ENCODE peak calls at places on chromosomes 11 and 22, in six cellular contexts. G is suprapubic skin; N is hepatocyte; E is naive thymus-derived CD8-positive, alpha-beta T cell; O is stimulated activated CD4-positive, alpha-beta T cell treated with anti-CD3 and anti-CD28 coated beads, Interleukin-4, amount 100 ng/mL, for 1 hour; J is M059J. L is an unnamed sample.

GRCh38 chr11:76634934-76635333 is 35.6 kb downstream of the LRRC32 start:
- DNase-seq in G (no peak), N (no peak), E (no peak), O (no peak), J (no peak), L (no peak)

GRCh38 chr11:63250162-63251050 is 7.0 kb upstream of the SLC22A25 start:
- DNase-seq in G (no peak), N (no peak), E (no peak), O (no peak), J (no peak), L (no peak)

GRCh38 chr11:127619946-127620345 is 619.4 kb upstream of the KIRREL3 start:
- DNase-seq in G (no peak), N (no peak), E (no peak), O (no peak), J (peak), L (no peak)

GRCh38 chr11:120210651-120211521 is at the start of gene OAF:
- DNase-seq in G (no peak), N (peak), E (peak), O (peak), J (peak), L (peak)

GRCh38 chr22:50271519-50271970 is 1.4 kb upstream of the MAPK11 start:
- DNase-seq in G (no peak), N (peak), E (peak), O (peak), J (peak), L (no peak)

GRCh38 chr11:73566422-73566821 is 31.5 kb downstream of the FAM168A start:
- DNase-seq in G (no peak), N (no peak), E (no peak), O (no peak), J (no peak), L (no peak)

GRCh38 chr11:69156673-69157155 is 979 bp downstream of the SMIM38 start:
- DNase-seq in G (no peak), N (peak), E (no peak), O (no peak), J (no peak), L (no peak)

GRCh38 chr11:102317768-102318103 is 452 bp downstream of the BIRC3 start:
- DNase-seq in G (no peak), N (no peak), E (no peak), O (no peak), J (peak), L (no peak)

GRCh38 chr11:65560555-65561418 is 2.6 kb upstream of the LTBP3 start:
- DNase-seq in G (no peak), N (peak), E (no peak), O (no peak), J (peak), L (no peak)

GRCh38 chr11:8083871-8084281 is 2.9 kb downstream of the TUB start:
- DNase-seq in G (no peak), N (no peak), E (no peak), O (no peak), J (no peak), L (peak)

GRCh38 chr11:112345166-112345565 is 84.5 kb upstream of the PLET1 start:
- DNase-seq in G (no peak), N (no peak), E (no peak), O (no peak), J (no peak), L (no peak)

GRCh38 chr11:107102692-107103463 is 84.6 kb upstream of the GUCY1A2 start:
- DNase-seq in G (no peak), N (no peak), E (no peak), O (no peak), J (no peak), L (no peak)

GRCh38 chr11:1487091-1487850 is 692 bp upstream of the MOB2 start:
- DNase-seq in G (no peak), N (no peak), E (no peak), O (no peak), J (no peak), L (no peak)

GRCh38 chr11:12757416-12757815 is 83.2 kb downstream of the TEAD1 start:
- DNase-seq in G (no peak), N (no peak), E (no peak), O (no peak), J (no peak), L (no peak)

GRCh38 chr22:41770715-41771452 is 29.6 kb upstream of the CCDC134 start:
- DNase-seq in G (no peak), N (no peak), E (no peak), O (no peak), J (peak), L (no peak)

GRCh38 chr11:127000291-127000968 is at the start of gene KIRREL3:
- DNase-seq in G (no peak), N (peak), E (no peak), O (no peak), J (peak), L (no peak)

GRCh38 chr11:20368441-20368840 is 4.9 kb downstream of the HTATIP2 start:
- DNase-seq in G (no peak), N (no peak), E (no peak), O (no peak), J (peak), L (no peak)

GRCh38 chr11:92451081-92451480 is 226.5 kb downstream of the FAT3 start:
- DNase-seq in G (no peak), N (no peak), E (no peak), O (no peak), J (no peak), L (no peak)

GRCh38 chr11:15988693-15989231 is 367.6 kb downstream of the SOX6 start:
- DNase-seq in G (no peak), N (no peak), E (no peak), O (no peak), J (no peak), L (no peak)

GRCh38 chr11:76086713-76087635 is 119.3 kb downstream of the WNT11 start:
- DNase-seq in G (no peak), N (no peak), E (no peak), O (no peak), J (peak), L (no peak)

GRCh38 chr11:77619576-77620198 is 17.9 kb downstream of the CLNS1A start:
- DNase-seq in G (no peak), N (peak), E (peak), O (no peak), J (peak), L (no peak)

GRCh38 chr11:17395554-17395961 is 7.1 kb upstream of the KCNJ11 start:
- DNase-seq in G (no peak), N (no peak), E (no peak), O (no peak), J (no peak), L (no peak)

GRCh38 chr11:92811341-92811740 is 158.1 kb upstream of the MTNR1B start:
- DNase-seq in G (no peak), N (peak), E (no peak), O (no peak), J (no peak), L (no peak)

GRCh38 chr22:47610281-47610680 is 847.8 kb downstream of the TBC1D22A start:
- DNase-seq in G (no peak), N (no peak), E (no peak), O (no peak), J (no peak), L (no peak)

GRCh38 chr11:20154381-20154780 is 5.9 kb downstream of the DBX1 start:
- DNase-seq in G (no peak), N (no peak), E (no peak), O (no peak), J (peak), L (no peak)

GRCh38 chr11:125921042-125921441 is 16.7 kb downstream of the DDX25 start:
- DNase-seq in G (no peak), N (no peak), E (no peak), O (no peak), J (no peak), L (no peak)

GRCh38 chr11:46369458-46370152 is 11.9 kb upstream of the MDK start:
- DNase-seq in G (no peak), N (peak), E (peak), O (peak), J (peak), L (no peak)

GRCh38 chr22:20567371-20567847 is 60.0 kb downstream of the MED15 start:
- DNase-seq in G (no peak), N (no peak), E (no peak), O (no peak), J (peak), L (no peak)

L was measured in D721Med.